ENCODE peak calls at places on chromosome 10, in seven cellular contexts. T is endothelial cell of umbilical vein, L is left ventricle myocardium inferior, R is neuronal stem cell, M is colonic mucosa, S is stomach, Q is IMR-90. F is an unnamed sample.

GRCh38 chr10:114684822-114685209 is 26.7 kb upstream of the ABLIM1 start:
- DNase-seq in T (peak), L (no peak), R (no peak), M (peak), S (no peak), Q (peak), F (no peak)

GRCh38 chr10:91864099-91864498 is 45.2 kb downstream of the FGFBP3 start:
- DNase-seq in T (no peak), L (no peak), R (no peak), M (peak), S (no peak), Q (no peak), F (no peak)

GRCh38 chr10:79400567-79401004 is 44.8 kb downstream of the ZCCHC24 start:
- DNase-seq in T (no peak), L (no peak), R (no peak), M (peak), S (peak), Q (no peak), F (no peak)

GRCh38 chr10:60549686-60550085 is 160.0 kb upstream of the ANK3 start:
- DNase-seq in T (peak), L (no peak), R (no peak), M (no peak), S (no peak), Q (no peak), F (no peak)

GRCh38 chr10:71337219-71337625 is 18.2 kb downstream of the SLC29A3 start:
- DNase-seq in T (no peak), L (no peak), R (no peak), M (peak), S (no peak), Q (no peak), F (no peak)

GRCh38 chr10:20085115-20085514 is 268.9 kb downstream of the PLXDC2 start:
- DNase-seq in T (no peak), L (no peak), R (no peak), M (no peak), S (no peak), Q (no peak), F (no peak)

GRCh38 chr10:98469532-98469931 is 22.8 kb upstream of the HPS1 start:
- DNase-seq in T (peak), L (no peak), R (no peak), M (no peak), S (no peak), Q (no peak), F (no peak)

GRCh38 chr10:98272690-98273453 is 4.9 kb upstream of the LOXL4 start:
- DNase-seq in T (no peak), L (no peak), R (no peak), M (no peak), S (no peak), Q (no peak), F (no peak)

GRCh38 chr10:2173328-2173727 is 436.0 kb upstream of the ADARB2 start:
- DNase-seq in T (no peak), L (no peak), R (no peak), M (no peak), S (no peak), Q (no peak), F (no peak)

GRCh38 chr10:44008270-44008916 is 359.7 kb upstream of the ZNF32 start:
- DNase-seq in T (peak), L (no peak), R (no peak), M (no peak), S (no peak), Q (peak), F (peak)

GRCh38 chr10:102090772-102091171 is 25.6 kb downstream of the HPS6 start:
- DNase-seq in T (peak), L (no peak), R (no peak), M (no peak), S (no peak), Q (peak), F (no peak)

GRCh38 chr10:53109320-53109719 is 336.7 kb upstream of the MBL2 start:
- DNase-seq in T (no peak), L (no peak), R (no peak), M (no peak), S (no peak), Q (no peak), F (no peak)

GRCh38 chr10:71486465-71487114 is 89.9 kb downstream of the CDH23 start:
- DNase-seq in T (peak), L (peak), R (peak), M (peak), S (peak), Q (peak), F (no peak)

GRCh38 chr10:42936580-42936979 is 140.3 kb upstream of the RET start:
- DNase-seq in T (no peak), L (no peak), R (no peak), M (no peak), S (no peak), Q (no peak), F (no peak)

GRCh38 chr10:90642136-90642535 is 215.7 kb downstream of the HTR7 start:
- DNase-seq in T (no peak), L (no peak), R (no peak), M (no peak), S (no peak), Q (peak), F (no peak)

GRCh38 chr10:13311177-13311575 is 11.3 kb upstream of the PHYH start:
- DNase-seq in T (no peak), L (no peak), R (no peak), M (no peak), S (no peak), Q (peak), F (no peak)

GRCh38 chr10:127433951-127434350 is 115.2 kb upstream of the NPS start:
- DNase-seq in T (no peak), L (no peak), R (no peak), M (no peak), S (no peak), Q (peak), F (no peak)

GRCh38 chr10:6558272-6558671 is 21.8 kb downstream of the PRKCQ start:
- DNase-seq in T (no peak), L (no peak), R (no peak), M (no peak), S (no peak), Q (no peak), F (no peak)

GRCh38 chr10:88879754-88880286 is at the start of gene STAMBPL1:
- DNase-seq in T (no peak), L (no peak), R (no peak), M (peak), S (peak), Q (no peak), F (no peak)

GRCh38 chr10:102657984-102658724 is 13.9 kb downstream of the TRIM8 start:
- DNase-seq in T (peak), L (no peak), R (no peak), M (peak), S (peak), Q (peak), F (no peak)

GRCh38 chr10:131669838-131670237 is 231.0 kb upstream of the PPP2R2D start:
- DNase-seq in T (no peak), L (no peak), R (no peak), M (no peak), S (no peak), Q (no peak), F (no peak)
- H3K27ac ChIP-seq in T (no peak), L (no peak), R (no peak), M (no peak), S (no peak), Q (no peak), F (no peak)

GRCh38 chr10:11684717-11685645 is 57.2 kb upstream of the ECHDC3 start:
- DNase-seq in T (peak), L (peak), R (no peak), M (peak), S (peak), Q (peak), F (peak)
- H3K27ac ChIP-seq in T (peak), L (peak), R (no peak), M (peak), S (peak), Q (peak), F (peak)

DNA sequence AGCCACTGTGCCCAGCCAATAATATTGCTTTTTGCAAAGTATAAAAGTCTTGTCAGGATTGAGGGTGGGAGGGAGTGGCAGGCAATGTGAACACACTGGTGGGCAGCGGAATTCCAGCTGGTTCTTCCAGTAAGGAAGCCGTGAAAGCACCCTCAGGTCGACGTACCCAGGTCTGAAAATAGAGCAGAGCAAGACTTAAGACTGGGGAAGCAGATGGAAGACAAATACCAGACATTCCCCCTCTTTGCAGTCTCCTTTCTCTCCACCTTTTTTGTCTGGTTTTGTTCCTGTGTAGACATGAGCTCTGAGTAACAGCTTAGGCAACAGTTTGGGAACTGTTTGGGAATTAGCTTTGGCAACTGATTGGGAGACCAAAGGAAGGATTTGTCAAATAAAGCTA is 17.6 kb upstream of the CSTF2T start:
- DNase-seq in T (no peak), L (no peak), R (no peak), M (no peak), S (no peak), Q (peak), F (no peak)
- H3K27ac ChIP-seq in T (no peak), L (no peak), R (no peak), M (no peak), S (no peak), Q (no peak), F (no peak)

GRCh38 chr10:22969704-22970103 is 41.9 kb downstream of the ARMC3 start:
- DNase-seq in T (no peak), L (no peak), R (no peak), M (no peak), S (no peak), Q (no peak), F (no peak)
- H3K27ac ChIP-seq in T (no peak), L (no peak), R (no peak), M (no peak), S (no peak), Q (no peak), F (no peak)